ENCODE peak calls at places on chromosomes 6 and 20, in seven cellular contexts. R, H, O, I, M, L and W are unnamed samples.

GRCh38 chr6:137851669-137852068 is 15.4 kb upstream of the TNFAIP3 start:
- DNase-seq in R (no peak), L (no peak), H (no peak), I (no peak), O (no peak), M (no peak), W (no peak)

GRCh38 chr20:4820833-4821518 is 99.3 kb downstream of the PRND start:
- DNase-seq in R (no peak), M (no peak), L (peak), I (peak), O (no peak), H (peak), W (peak)

GRCh38 chr6:159217595-159218275 is 48.5 kb downstream of the FNDC1 start:
- DNase-seq in M (no peak), I (peak), L (no peak), R (no peak), H (no peak), O (peak), W (peak)

GRCh38 chr6:76351275-76351674 is 278.8 kb upstream of the IMPG1 start:
- DNase-seq in O (no peak), H (no peak), R (no peak), I (no peak), L (no peak), M (no peak), W (no peak)

GRCh38 chr6:10237284-10238043 is 177.4 kb downstream of the TFAP2A start:
- DNase-seq in O (peak), M (no peak), I (no peak), H (no peak), L (no peak), R (no peak), W (no peak)

GRCh38 chr6:123529843-123530242 is 106.9 kb downstream of the TRDN start:
- DNase-seq in O (no peak), L (no peak), I (no peak), R (no peak), M (no peak), H (no peak), W (no peak)

GRCh38 chr20:52493177-52493711 is 301.7 kb upstream of the ZFP64 start:
- DNase-seq in R (peak), I (no peak), H (no peak), O (no peak), M (peak), L (no peak), W (no peak)

GRCh38 chr6:5580736-5581568 is 319.6 kb downstream of the FARS2 start:
- DNase-seq in H (no peak), M (no peak), I (no peak), R (no peak), L (no peak), O (no peak), W (no peak)

GRCh38 chr20:23869520-23869919 is 10.0 kb downstream of the CST5 start:
- DNase-seq in I (no peak), H (no peak), M (no peak), L (no peak), O (no peak), R (no peak), W (no peak)